ENCODE peak calls at places on chromosomes 3 and 15, in five cellular contexts. W, E, B, Z and V are unnamed samples.

GRCh38 chr3:15768421-15769255 is 29.1 kb downstream of the ANKRD28 start:
- DNase-seq in W (peak; percentile 30), E (peak; percentile 89), B (peak; percentile 97), Z (no peak), V (peak; percentile 41)

GRCh38 chr15:99017322-99017701 is 9.7 kb upstream of the PGPEP1L start:
- DNase-seq in W (no peak), E (no peak), B (no peak), Z (no peak), V (no peak)

GRCh38 chr3:10471337-10471721 is 34.1 kb downstream of the ATP2B2 start:
- DNase-seq in W (no peak), E (no peak), B (peak; percentile 52), Z (no peak), V (no peak)

GRCh38 chr3:2098398-2099027 is at the start of gene CNTN4:
- DNase-seq in W (peak; percentile 80), E (no peak), B (peak; percentile 1), Z (peak; percentile 88), V (no peak)

GRCh38 chr3:119681279-119681678 is 4.1 kb upstream of the COX17 start:
- DNase-seq in W (no peak), E (peak; percentile 24), B (peak; percentile 73), Z (no peak), V (peak; percentile 15)

GRCh38 chr3:17845026-17845425 is 102.6 kb upstream of the TBC1D5 start:
- DNase-seq in W (no peak), E (no peak), B (no peak), Z (no peak), V (no peak)

GRCh38 chr15:68414591-68414990 is 17.4 kb downstream of the ITGA11 start:
- DNase-seq in W (no peak), E (no peak), B (no peak), Z (no peak), V (no peak)

GRCh38 chr15:51727141-51727897 is 10.1 kb downstream of the LYSMD2 start:
- DNase-seq in W (no peak), E (no peak), B (peak; percentile 30), Z (no peak), V (no peak)

GRCh38 chr15:52340093-52340492 is 44.5 kb upstream of the MYO5C start:
- DNase-seq in W (no peak), E (no peak), B (no peak), Z (no peak), V (no peak)

GRCh38 chr3:20622304-20622703 is 436.3 kb upstream of the SGO1 start:
- DNase-seq in W (no peak), E (no peak), B (no peak), Z (no peak), V (no peak)

GRCh38 chr3:4866841-4867240 is 112.4 kb upstream of the BHLHE40 start:
- DNase-seq in W (peak; percentile 14), E (no peak), B (peak; percentile 15), Z (no peak), V (no peak)

GRCh38 chr3:157436583-157437300 is at the start of gene PTX3:
- DNase-seq in W (peak; percentile 20), E (no peak), B (peak; percentile 94), Z (peak; percentile 61), V (peak; percentile 58)

GRCh38 chr3:58356054-58356453 is 23.4 kb downstream of the PXK start:
- DNase-seq in W (no peak), E (no peak), B (no peak), Z (no peak), V (no peak)

GRCh38 chr3:170765419-170766078 is 104.4 kb downstream of the RPL22L1 start:
- DNase-seq in W (no peak), E (no peak), B (no peak), Z (no peak), V (no peak)

GRCh38 chr15:87420017-87420416 is 836.5 kb downstream of the NTRK3 start:
- DNase-seq in W (no peak), E (no peak), B (no peak), Z (no peak), V (no peak)

GRCh38 chr3:12115846-12116245 is 42.9 kb downstream of the TIMP4 start:
- DNase-seq in W (no peak), E (no peak), B (no peak), Z (no peak), V (no peak)

GRCh38 chr15:42121667-42122066 is 27.3 kb upstream of the PLA2G4D start:
- DNase-seq in W (no peak), E (no peak), B (no peak), Z (peak; percentile 82), V (no peak)

GRCh38 chr3:55601366-55602080 is 114.4 kb upstream of the WNT5A start:
- DNase-seq in W (no peak), E (no peak), B (no peak), Z (no peak), V (no peak)

GRCh38 chr3:52527039-52527731 is 6.5 kb downstream of the NT5DC2 start:
- DNase-seq in W (peak; percentile 14), E (no peak), B (peak; percentile 21), Z (peak; percentile 63), V (no peak)

GRCh38 chr3:190424478-190425439 is 24.9 kb downstream of the TMEM207 start:
- DNase-seq in W (peak; percentile 76), E (peak; percentile 78), B (peak; percentile 87), Z (peak; percentile 78), V (peak; percentile 86)

GRCh38 chr3:178112134-178112533 is 424.1 kb upstream of the KCNMB2 start:
- DNase-seq in W (no peak), E (no peak), B (no peak), Z (no peak), V (no peak)

GRCh38 chr15:92618121-92618520 is 37.5 kb downstream of the FAM174B start:
- DNase-seq in W (peak; percentile 41), E (no peak), B (no peak), Z (no peak), V (no peak)

DNA sequence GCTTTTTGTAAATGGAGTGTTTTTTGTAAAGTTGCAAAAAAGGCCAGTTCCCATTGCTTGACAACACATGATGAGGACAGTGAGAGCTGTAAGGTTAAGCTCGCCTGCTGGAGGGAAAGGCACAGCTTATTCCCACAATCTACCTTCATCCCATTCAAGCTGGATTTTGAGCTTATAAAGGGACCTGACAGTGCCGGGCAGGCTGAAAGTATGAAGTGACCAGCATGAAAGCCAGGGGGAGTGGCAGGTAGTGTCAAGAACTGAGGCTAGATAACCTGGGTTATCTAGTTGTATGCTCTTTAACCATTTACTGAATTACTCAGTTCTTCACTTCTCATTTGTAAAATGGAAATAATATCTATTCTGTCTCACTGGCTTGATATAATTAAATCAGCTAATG is 52.3 kb upstream of the KPNA4 start:
- DNase-seq in W (no peak), E (no peak), B (no peak), Z (no peak), V (no peak)
- TF ChIP-seq CTCF in W (no peak), E (no peak), B (no peak), Z (no peak), V (no peak)

GRCh38 chr3:99846472-99846871 is 28.8 kb downstream of the CMSS1 start:
- DNase-seq in W (no peak), E (no peak), B (peak; percentile 82), Z (no peak), V (peak; percentile 24)

GRCh38 chr3:99845999-99846398 is 28.3 kb downstream of the CMSS1 start:
- DNase-seq in W (no peak), E (no peak), B (no peak), Z (no peak), V (no peak)

GRCh38 chr3:99845335-99845734 is 27.7 kb downstream of the CMSS1 start:
- DNase-seq in W (no peak), E (no peak), B (no peak), Z (no peak), V (no peak)

GRCh38 chr3:99842826-99843589 is 25.3 kb downstream of the CMSS1 start:
- DNase-seq in W (no peak), E (peak; percentile 12), B (peak; percentile 83), Z (no peak), V (no peak)

GRCh38 chr3:99843590-99844260 is 26.1 kb downstream of the CMSS1 start:
- DNase-seq in W (peak; percentile 42), E (no peak), B (no peak), Z (no peak), V (no peak)
- TF ChIP-seq CTCF in W (no peak), E (no peak), B (no peak), Z (no peak), V (peak; percentile 1)

DNA sequence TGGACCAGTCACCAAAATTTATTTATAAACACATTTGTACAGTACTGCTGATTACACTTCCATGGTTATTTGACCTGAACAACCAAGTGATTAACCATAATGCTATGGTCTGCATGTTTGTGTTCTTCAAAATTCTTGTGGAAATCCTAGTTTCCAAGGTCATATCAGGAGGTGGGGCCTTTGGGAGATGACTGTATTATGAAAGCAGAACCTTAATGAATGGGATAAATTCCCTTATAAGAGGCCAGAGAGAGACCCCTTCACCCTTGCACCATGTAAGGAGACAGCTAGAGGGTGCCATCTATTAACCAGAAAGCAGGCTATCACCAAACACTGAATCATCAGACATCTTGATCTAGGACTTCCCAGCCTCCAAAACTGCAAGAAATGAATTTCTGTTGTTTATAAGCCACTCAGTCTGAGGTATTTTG is 1.9 kb downstream of the SCAPER start:
- DNase-seq in W (no peak), E (peak; percentile 12), B (peak; percentile 61), Z (no peak), V (no peak)
- TF ChIP-seq CTCF in W (no peak), E (peak; percentile 46), B (peak; percentile 57), Z (no peak), V (no peak)

DNA sequence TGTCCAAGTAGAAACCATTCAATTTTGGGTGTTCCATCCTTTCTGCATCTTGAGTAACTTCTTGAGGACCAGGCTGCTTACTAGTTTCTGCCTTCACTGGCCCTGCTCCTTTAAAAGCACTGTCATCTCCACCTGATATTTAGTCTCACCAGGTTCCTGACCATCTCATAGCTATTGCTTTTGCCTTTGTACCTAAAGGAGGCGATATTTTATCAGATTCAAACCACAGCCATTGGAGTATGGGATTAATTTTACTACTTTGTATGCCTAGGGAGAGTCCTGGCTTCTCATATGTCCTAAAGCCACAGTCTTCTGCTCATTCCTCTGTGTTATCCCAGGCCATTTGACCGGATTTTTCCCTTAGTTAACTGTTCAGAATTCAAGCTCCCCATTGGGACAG is 51.8 kb upstream of the RFX7 start:
- DNase-seq in W (no peak), E (no peak), B (no peak), Z (no peak), V (no peak)
- TF ChIP-seq CTCF in W (no peak), E (peak; percentile 27), B (no peak), Z (no peak), V (no peak)

GRCh38 chr3:126256256-126256655 is 75.9 kb upstream of the ALDH1L1 start:
- DNase-seq in W (no peak), E (no peak), B (no peak), Z (no peak), V (no peak)
- TF ChIP-seq CTCF in W (no peak), E (no peak), B (no peak), Z (no peak), V (no peak)